ENCODE peak calls at places on chromosomes 11 and 22, in seven cellular contexts. Z is brain microvascular endothelial cell, W is neuronal stem cell, J is ascending aorta, B is astrocyte of the cerebellum, C is aorta, K is adrenal gland. I is an unnamed sample.

GRCh38 chr11:17273668-17274321 is 2.7 kb upstream of the NUCB2 start:
- DNase-seq in Z (no peak), W (no peak), J (no peak), B (no peak), C (no peak), K (no peak), I (no peak)

GRCh38 chr11:2927851-2928604 is 1.2 kb downstream of the PHLDA2 start:
- DNase-seq in Z (no peak), W (no peak), J (no peak), B (no peak), C (peak), K (no peak), I (no peak)

GRCh38 chr11:70073881-70074371 is 4.2 kb upstream of the ANO1 start:
- DNase-seq in Z (peak), W (no peak), J (peak), B (peak), C (no peak), K (no peak), I (no peak)

GRCh38 chr11:79332017-79332416 is 108.8 kb downstream of the TENM4 start:
- DNase-seq in Z (no peak), W (no peak), J (no peak), B (peak), C (no peak), K (peak), I (no peak)

GRCh38 chr11:59012106-59012941 is 73.0 kb downstream of the GLYATL1 start:
- DNase-seq in Z (no peak), W (no peak), J (no peak), B (no peak), C (no peak), K (no peak), I (no peak)

GRCh38 chr22:23862103-23862502 is 4.4 kb downstream of the SLC2A11 start:
- DNase-seq in Z (peak), W (no peak), J (no peak), B (no peak), C (no peak), K (peak), I (no peak)

GRCh38 chr11:33538726-33539125 is 161.9 kb downstream of the C11orf91 start:
- DNase-seq in Z (no peak), W (no peak), J (no peak), B (no peak), C (no peak), K (no peak), I (no peak)

GRCh38 chr22:42742940-42743339 is 22.3 kb upstream of the A4GALT start:
- DNase-seq in Z (no peak), W (no peak), J (no peak), B (no peak), C (no peak), K (no peak), I (no peak)

GRCh38 chr11:12163181-12163841 is 52.9 kb downstream of the MICAL2 start:
- DNase-seq in Z (peak), W (no peak), J (peak), B (peak), C (peak), K (no peak), I (no peak)

GRCh38 chr11:94750319-94751215 is 17.6 kb upstream of the AMOTL1 start:
- DNase-seq in Z (no peak), W (no peak), J (no peak), B (no peak), C (no peak), K (no peak), I (no peak)

GRCh38 chr11:20671856-20672546 is 2.6 kb downstream of the NELL1 start:
- DNase-seq in Z (no peak), W (no peak), J (no peak), B (no peak), C (no peak), K (no peak), I (no peak)

GRCh38 chr11:106231591-106231990 is 154.1 kb downstream of the AASDHPPT start:
- DNase-seq in Z (no peak), W (no peak), J (no peak), B (no peak), C (no peak), K (no peak), I (peak)

GRCh38 chr11:9796854-9797253 is 133.0 kb downstream of the SWAP70 start:
- DNase-seq in Z (no peak), W (no peak), J (no peak), B (no peak), C (no peak), K (no peak), I (no peak)

GRCh38 chr11:12901874-12902481 is 107.1 kb upstream of the RASSF10 start:
- DNase-seq in Z (no peak), W (no peak), J (no peak), B (no peak), C (no peak), K (no peak), I (no peak)

GRCh38 chr11:13169709-13170108 is 107.9 kb upstream of the BMAL1 start:
- DNase-seq in Z (peak), W (no peak), J (no peak), B (peak), C (no peak), K (peak), I (peak)

GRCh38 chr11:76721755-76722677 is 51.5 kb upstream of the LRRC32 start:
- DNase-seq in Z (peak), W (peak), J (peak), B (peak), C (peak), K (peak), I (peak)

GRCh38 chr22:37105154-37105553 is 4.4 kb downstream of the TMPRSS6 start:
- DNase-seq in Z (no peak), W (no peak), J (no peak), B (no peak), C (no peak), K (no peak), I (no peak)

GRCh38 chr22:32789797-32790620 is 11.5 kb upstream of the TIMP3 start:
- DNase-seq in Z (no peak), W (no peak), J (no peak), B (no peak), C (no peak), K (no peak), I (no peak)

GRCh38 chr11:58734681-58735490 is 3.1 kb upstream of the GLYAT start:
- DNase-seq in Z (no peak), W (no peak), J (no peak), B (no peak), C (no peak), K (no peak), I (no peak)

GRCh38 chr11:130124096-130124495 is 35.5 kb upstream of the ST14 start:
- DNase-seq in Z (peak), W (no peak), J (peak), B (peak), C (peak), K (peak), I (peak)

GRCh38 chr11:11027271-11027670 is 169.4 kb upstream of the ZBED5 start:
- DNase-seq in Z (peak), W (no peak), J (no peak), B (peak), C (no peak), K (no peak), I (no peak)

GRCh38 chr22:36334081-36334831 is 53.5 kb downstream of the MYH9 start:
- DNase-seq in Z (no peak), W (no peak), J (no peak), B (no peak), C (peak), K (no peak), I (no peak)

GRCh38 chr22:28728621-28729313 is 12.9 kb downstream of the CHEK2 start:
- DNase-seq in Z (no peak), W (no peak), J (no peak), B (no peak), C (no peak), K (no peak), I (no peak)

GRCh38 chr22:36110306-36110791 is 50.2 kb downstream of the APOL3 start:
- DNase-seq in Z (no peak), W (no peak), J (no peak), B (peak), C (peak), K (no peak), I (no peak)

GRCh38 chr22:29073618-29074275 is 912 bp downstream of the KREMEN1 start:
- DNase-seq in Z (no peak), W (no peak), J (peak), B (no peak), C (peak), K (peak), I (no peak)

GRCh38 chr22:45531441-45531840 is 28.8 kb downstream of the FBLN1 start:
- DNase-seq in Z (no peak), W (no peak), J (no peak), B (no peak), C (no peak), K (no peak), I (no peak)

GRCh38 chr22:42074153-42074750 is at the start of gene PHETA2:
- DNase-seq in Z (no peak), W (no peak), J (peak), B (no peak), C (peak), K (peak), I (no peak)

GRCh38 chr11:61996933-61997332 is 29.5 kb upstream of the FTH1 start:
- DNase-seq in Z (no peak), W (no peak), J (no peak), B (no peak), C (no peak), K (no peak), I (no peak)

GRCh38 chr11:2993000-2993330 is 836 bp upstream of the NAP1L4 start:
- DNase-seq in Z (no peak), W (no peak), J (no peak), B (no peak), C (no peak), K (no peak), I (no peak)

GRCh38 chr11:131065435-131066295 is 149.4 kb upstream of the SNX19 start:
- DNase-seq in Z (no peak), W (no peak), J (no peak), B (no peak), C (no peak), K (no peak), I (no peak)

GRCh38 chr11:47349521-47350095 is 2.9 kb downstream of the MYBPC3 start:
- DNase-seq in Z (no peak), W (no peak), J (no peak), B (no peak), C (no peak), K (no peak), I (no peak)

GRCh38 chr22:48145738-48146137 is 1383.3 kb downstream of the TBC1D22A start:
- DNase-seq in Z (no peak), W (no peak), J (no peak), B (no peak), C (no peak), K (no peak), I (no peak)

DNA sequence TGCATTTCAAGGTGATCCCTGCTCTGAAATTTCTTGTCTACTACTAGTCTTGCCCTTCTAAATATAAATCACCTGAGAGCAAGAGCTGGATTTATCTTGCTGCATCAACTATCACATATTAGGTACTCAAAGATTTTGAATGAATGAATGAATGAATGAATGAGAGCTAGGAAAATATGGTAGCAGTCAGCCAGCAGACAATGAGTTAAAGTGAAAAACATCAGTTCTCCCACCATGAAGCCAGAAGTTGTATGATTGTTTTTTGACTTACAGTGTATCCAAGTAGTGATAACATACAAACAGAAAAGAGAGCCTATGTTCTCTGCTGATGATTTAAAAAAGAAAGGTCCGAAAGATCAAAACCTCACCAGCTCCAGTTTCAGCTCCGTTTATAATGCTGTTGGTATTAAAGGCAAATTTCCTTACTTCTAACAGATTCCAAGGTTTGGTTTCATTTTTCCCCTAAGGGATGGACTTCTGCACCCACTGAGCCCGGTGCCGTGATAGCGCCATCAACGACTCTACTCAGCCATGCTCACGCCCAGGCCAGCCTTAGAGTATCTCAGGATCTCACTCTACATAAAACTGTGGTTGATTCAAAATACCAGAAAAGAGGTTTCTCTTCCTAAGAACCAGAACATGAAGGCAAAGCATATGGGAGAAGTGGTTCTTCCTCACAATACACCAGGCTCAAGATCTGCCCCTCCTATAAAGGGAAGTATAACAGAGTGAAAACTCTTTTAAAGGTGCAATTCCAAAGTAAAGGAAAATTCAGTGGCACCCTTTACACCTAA is 92.0 kb downstream of the SGSM3 start:
- DNase-seq in Z (no peak), W (no peak), J (no peak), B (no peak), C (no peak), K (no peak), I (no peak)
- H3K4me3 ChIP-seq in Z (no peak), W (no peak), J (no peak), B (no peak), C (no peak), K (no peak), I (no peak)

GRCh38 chr11:66744485-66745355 is 15.7 kb upstream of the SPTBN2 start:
- DNase-seq in Z (peak), W (peak), J (peak), B (no peak), C (peak), K (peak), I (no peak)
- H3K4me3 ChIP-seq in Z (peak), W (peak), J (peak), B (peak), C (peak), K (peak), I (peak)

GRCh38 chr11:1481483-1481825 is 5.1 kb downstream of the MOB2 start:
- DNase-seq in Z (no peak), W (no peak), J (peak), B (no peak), C (peak), K (no peak), I (no peak)

GRCh38 chr11:1481861-1482441 is 4.6 kb downstream of the MOB2 start:
- DNase-seq in Z (no peak), W (no peak), J (no peak), B (no peak), C (peak), K (no peak), I (no peak)

GRCh38 chr11:1484061-1484671 is 2.4 kb downstream of the MOB2 start:
- DNase-seq in Z (no peak), W (no peak), J (no peak), B (no peak), C (peak), K (no peak), I (no peak)

GRCh38 chr11:1483445-1483961 is 3.1 kb downstream of the MOB2 start:
- DNase-seq in Z (no peak), W (no peak), J (peak), B (no peak), C (peak), K (no peak), I (no peak)

GRCh38 chr11:1482581-1483444 is 3.8 kb downstream of the MOB2 start:
- DNase-seq in Z (no peak), W (no peak), J (peak), B (no peak), C (peak), K (peak), I (no peak)
- H3K4me3 ChIP-seq in Z (no peak), W (no peak), J (no peak), B (no peak), C (no peak), K (no peak), I (no peak)

GRCh38 chr11:112759418-112759817 is 201.8 kb upstream of the NCAM1 start:
- DNase-seq in Z (no peak), W (no peak), J (no peak), B (no peak), C (no peak), K (no peak), I (no peak)
- H3K4me3 ChIP-seq in Z (no peak), W (no peak), J (no peak), B (no peak), C (no peak), K (no peak), I (no peak)